ENCODE peak calls at places on chromosomes 7 and 10, in eight cellular contexts. T, Y, V, I, L, Q, N and R are unnamed samples.
A peak's percentile ranks its signal among the peaks of the same experiment; 100 is the strongest.

GRCh38 chr10:24661374-24661773 is 62.3 kb downstream of the ARHGAP21 start:
- DNase-seq in V (no peak), N (no peak), I (no peak), Q (no peak), T (no peak), L (no peak), Y (no peak), R (no peak)

GRCh38 chr10:95327367-95327766 is 36.6 kb upstream of the PDLIM1 start:
- DNase-seq in Y (no peak), V (peak; percentile 85), I (no peak), L (no peak), N (peak; percentile 81), Q (peak; percentile 44), T (peak; percentile 72), R (no peak)

GRCh38 chr10:13102002-13102794 is 2.2 kb downstream of the OPTN start:
- DNase-seq in N (no peak), L (no peak), V (no peak), Q (no peak), I (no peak), T (no peak), Y (peak; percentile 15), R (no peak)

GRCh38 chr7:47724335-47724982 is 142.5 kb upstream of the TNS3 start:
- DNase-seq in N (no peak), Y (peak; percentile 72), Q (peak; percentile 21), I (no peak), V (peak; percentile 32), L (peak; percentile 63), T (peak; percentile 83), R (no peak)

GRCh38 chr7:6121141-6121540 is 90.0 kb downstream of the ANKRD61 start:
- DNase-seq in L (no peak), I (no peak), V (no peak), Y (no peak), Q (no peak), T (peak; percentile 57), N (no peak), R (no peak)

GRCh38 chr10:79502561-79503309 is 9.6 kb upstream of the EIF5AL1 start:
- DNase-seq in Y (no peak), L (peak; percentile 90), Q (peak; percentile 52), N (no peak), V (peak; percentile 10), T (peak; percentile 41), I (no peak), R (no peak)

GRCh38 chr10:84314269-84314668 is 14.1 kb upstream of the CCSER2 start:
- DNase-seq in N (no peak), I (no peak), L (no peak), V (no peak), T (no peak), Y (no peak), Q (no peak), R (no peak)

GRCh38 chr7:14759785-14760184 is 142.8 kb downstream of the DGKB start:
- DNase-seq in N (no peak), V (no peak), Q (no peak), L (no peak), Y (no peak), T (peak; percentile 25), I (no peak), R (no peak)

GRCh38 chr10:119253433-119254174 is 46.2 kb downstream of the GRK5 start:
- DNase-seq in I (no peak), N (no peak), L (peak; percentile 72), Y (peak; percentile 86), Q (no peak), T (peak; percentile 93), V (no peak), R (no peak)

GRCh38 chr10:103890194-103890658 is 27.8 kb downstream of the STN1 start:
- DNase-seq in I (no peak), Y (no peak), Q (no peak), L (no peak), T (peak; percentile 80), N (no peak), V (no peak), R (no peak)

GRCh38 chr7:22858640-22859561 is 36.3 kb upstream of the TOMM7 start:
- DNase-seq in T (peak; percentile 93), I (no peak), Y (peak; percentile 95), Q (no peak), V (no peak), N (no peak), L (no peak), R (no peak)

GRCh38 chr7:16636533-16637173 is 8.9 kb downstream of the ANKMY2 start:
- DNase-seq in N (no peak), V (no peak), T (no peak), I (no peak), Q (no peak), L (no peak), Y (no peak), R (no peak)

GRCh38 chr7:141073173-141073640 is 657 bp upstream of the TMEM178B start:
- DNase-seq in T (no peak), I (peak; percentile 51), N (peak; percentile 39), L (peak; percentile 89), Y (peak; percentile 2), V (peak; percentile 68), Q (peak; percentile 90), R (peak; percentile 23)

GRCh38 chr7:148935451-148935850 is 51.4 kb upstream of the EZH2 start:
- DNase-seq in I (no peak), Q (no peak), V (no peak), N (no peak), Y (no peak), T (no peak), L (no peak), R (no peak)

GRCh38 chr7:150937848-150938561 is 40.1 kb downstream of the KCNH2 start:
- DNase-seq in I (no peak), Q (no peak), Y (peak; percentile 12), L (no peak), T (peak; percentile 80), V (peak; percentile 48), N (no peak), R (peak; percentile 11)

GRCh38 chr7:128841961-128842673 is 11.9 kb downstream of the FLNC start:
- DNase-seq in N (peak; percentile 8), L (peak; percentile 91), I (no peak), Y (no peak), V (no peak), Q (peak; percentile 67), T (peak; percentile 36), R (no peak)

GRCh38 chr7:151138541-151138910 is 29.0 kb downstream of the GBX1 start:
- DNase-seq in I (no peak), N (no peak), Y (no peak), Q (no peak), V (no peak), L (peak; percentile 86), T (no peak), R (no peak)